ENCODE peak calls at places on chromosomes 11 and 22, in ten cellular contexts. One of them, this sample, is unnamed.

GRCh38 chr11:8219257-8220021 is 44.2 kb downstream of the LMO1 start:
- DNase-seq in activated naive CD8-positive, alpha-beta T cell treated with anti-CD3 and anti-CD28 coated beads, Interleukin-2, amount 50 U/mL, for 24 hours: peak
- DNase-seq in progenitor cell of endocrine pancreas: peak
- DNase-seq in left ventricle myocardium superior: peak
- DNase-seq in activated CD8-positive, alpha-beta memory T cell treated with anti-CD3 and anti-CD28 coated beads for 24 hours: no peak
- DNase-seq in activated naive CD4-positive, alpha-beta T cell: no peak
- DNase-seq in prostate gland: no peak
- DNase-seq in upper lobe of left lung: no peak
- DNase-seq in B cell: peak
- DNase-seq in MV-4-11: peak
- DNase-seq in this sample: peak

GRCh38 chr22:50560034-50560433 is 2.7 kb downstream of the SYCE3 start:
- DNase-seq in activated CD8-positive, alpha-beta memory T cell treated with anti-CD3 and anti-CD28 coated beads for 24 hours: no peak
- DNase-seq in progenitor cell of endocrine pancreas: no peak
- DNase-seq in activated naive CD4-positive, alpha-beta T cell: no peak
- DNase-seq in left ventricle myocardium superior: no peak
- DNase-seq in upper lobe of left lung: no peak
- DNase-seq in activated naive CD8-positive, alpha-beta T cell treated with anti-CD3 and anti-CD28 coated beads, Interleukin-2, amount 50 U/mL, for 24 hours: no peak
- DNase-seq in MV-4-11: no peak
- DNase-seq in B cell: no peak
- DNase-seq in prostate gland: no peak
- DNase-seq in this sample: no peak

GRCh38 chr11:46240861-46241260 is 36.6 kb upstream of the CREB3L1 start:
- DNase-seq in progenitor cell of endocrine pancreas: no peak
- DNase-seq in left ventricle myocardium superior: no peak
- DNase-seq in activated CD8-positive, alpha-beta memory T cell treated with anti-CD3 and anti-CD28 coated beads for 24 hours: no peak
- DNase-seq in B cell: no peak
- DNase-seq in MV-4-11: no peak
- DNase-seq in activated naive CD4-positive, alpha-beta T cell: no peak
- DNase-seq in activated naive CD8-positive, alpha-beta T cell treated with anti-CD3 and anti-CD28 coated beads, Interleukin-2, amount 50 U/mL, for 24 hours: no peak
- DNase-seq in prostate gland: no peak
- DNase-seq in upper lobe of left lung: no peak
- DNase-seq in this sample: peak

GRCh38 chr11:128488471-128488870 is 98.9 kb downstream of the ETS1 start:
- DNase-seq in activated naive CD4-positive, alpha-beta T cell: no peak
- DNase-seq in progenitor cell of endocrine pancreas: no peak
- DNase-seq in prostate gland: no peak
- DNase-seq in MV-4-11: peak
- DNase-seq in left ventricle myocardium superior: no peak
- DNase-seq in upper lobe of left lung: no peak
- DNase-seq in activated naive CD8-positive, alpha-beta T cell treated with anti-CD3 and anti-CD28 coated beads, Interleukin-2, amount 50 U/mL, for 24 hours: no peak
- DNase-seq in B cell: no peak
- DNase-seq in activated CD8-positive, alpha-beta memory T cell treated with anti-CD3 and anti-CD28 coated beads for 24 hours: peak
- DNase-seq in this sample: peak

GRCh38 chr22:37802310-37803194 is 5.2 kb upstream of the GCAT start:
- DNase-seq in activated naive CD8-positive, alpha-beta T cell treated with anti-CD3 and anti-CD28 coated beads, Interleukin-2, amount 50 U/mL, for 24 hours: peak
- DNase-seq in progenitor cell of endocrine pancreas: peak
- DNase-seq in upper lobe of left lung: peak
- DNase-seq in MV-4-11: peak
- DNase-seq in prostate gland: no peak
- DNase-seq in left ventricle myocardium superior: peak
- DNase-seq in activated naive CD4-positive, alpha-beta T cell: no peak
- DNase-seq in B cell: peak
- DNase-seq in activated CD8-positive, alpha-beta memory T cell treated with anti-CD3 and anti-CD28 coated beads for 24 hours: peak
- DNase-seq in this sample: peak

GRCh38 chr11:110184974-110185597 is 91.9 kb downstream of the ZC3H12C start:
- DNase-seq in activated naive CD8-positive, alpha-beta T cell treated with anti-CD3 and anti-CD28 coated beads, Interleukin-2, amount 50 U/mL, for 24 hours: no peak
- DNase-seq in progenitor cell of endocrine pancreas: no peak
- DNase-seq in left ventricle myocardium superior: no peak
- DNase-seq in B cell: no peak
- DNase-seq in activated CD8-positive, alpha-beta memory T cell treated with anti-CD3 and anti-CD28 coated beads for 24 hours: no peak
- DNase-seq in MV-4-11: peak
- DNase-seq in prostate gland: no peak
- DNase-seq in upper lobe of left lung: no peak
- DNase-seq in activated naive CD4-positive, alpha-beta T cell: no peak
- DNase-seq in this sample: peak

GRCh38 chr11:67415501-67416304 is at the start of gene CARNS1:
- DNase-seq in upper lobe of left lung: peak
- DNase-seq in progenitor cell of endocrine pancreas: no peak
- DNase-seq in activated naive CD4-positive, alpha-beta T cell: no peak
- DNase-seq in prostate gland: no peak
- DNase-seq in activated CD8-positive, alpha-beta memory T cell treated with anti-CD3 and anti-CD28 coated beads for 24 hours: no peak
- DNase-seq in left ventricle myocardium superior: peak
- DNase-seq in activated naive CD8-positive, alpha-beta T cell treated with anti-CD3 and anti-CD28 coated beads, Interleukin-2, amount 50 U/mL, for 24 hours: peak
- DNase-seq in MV-4-11: no peak
- DNase-seq in B cell: no peak
- DNase-seq in this sample: no peak

GRCh38 chr11:88482871-88483301 is 145.3 kb upstream of the CTSC start:
- DNase-seq in upper lobe of left lung: no peak
- DNase-seq in MV-4-11: no peak
- DNase-seq in activated naive CD4-positive, alpha-beta T cell: no peak
- DNase-seq in activated CD8-positive, alpha-beta memory T cell treated with anti-CD3 and anti-CD28 coated beads for 24 hours: no peak
- DNase-seq in activated naive CD8-positive, alpha-beta T cell treated with anti-CD3 and anti-CD28 coated beads, Interleukin-2, amount 50 U/mL, for 24 hours: no peak
- DNase-seq in left ventricle myocardium superior: no peak
- DNase-seq in progenitor cell of endocrine pancreas: no peak
- DNase-seq in prostate gland: no peak
- DNase-seq in B cell: no peak
- DNase-seq in this sample: no peak

GRCh38 chr22:42997577-42997976 is 17.4 kb downstream of the PACSIN2 start:
- DNase-seq in activated naive CD4-positive, alpha-beta T cell: no peak
- DNase-seq in MV-4-11: no peak
- DNase-seq in left ventricle myocardium superior: no peak
- DNase-seq in upper lobe of left lung: no peak
- DNase-seq in prostate gland: no peak
- DNase-seq in activated naive CD8-positive, alpha-beta T cell treated with anti-CD3 and anti-CD28 coated beads, Interleukin-2, amount 50 U/mL, for 24 hours: no peak
- DNase-seq in progenitor cell of endocrine pancreas: no peak
- DNase-seq in B cell: no peak
- DNase-seq in activated CD8-positive, alpha-beta memory T cell treated with anti-CD3 and anti-CD28 coated beads for 24 hours: no peak
- DNase-seq in this sample: no peak

This sample was measured in MCF 10A.